ENCODE peak calls at places on chromosomes 13 and 19, in four cellular contexts. O is kidney epithelial cell, E is BJ, I is GM12865. R is an unnamed sample.

GRCh38 chr13:104592127-104592526 is 1525.9 kb upstream of the SLC10A2 start:
- DNase-seq in I (no peak), E (peak), O (peak), R (no peak)

GRCh38 chr19:17294051-17294891 is 9.0 kb downstream of the ABHD8 start:
- DNase-seq in E (no peak), I (peak), O (no peak), R (no peak)

GRCh38 chr19:11024259-11024658 is 63.4 kb downstream of the SMARCA4 start:
- DNase-seq in O (no peak), I (no peak), E (no peak), R (no peak)

GRCh38 chr19:31314849-31315620 is 34.2 kb downstream of the TSHZ3 start:
- DNase-seq in I (no peak), E (no peak), O (no peak), R (no peak)

GRCh38 chr19:38805180-38805579 is 7.6 kb downstream of the LGALS4 start:
- DNase-seq in I (no peak), E (no peak), O (no peak), R (no peak)

GRCh38 chr19:55652311-55653078 is 2.3 kb upstream of the U2AF2 start:
- DNase-seq in O (no peak), I (no peak), E (no peak), R (no peak)

GRCh38 chr19:1646931-1647663 is 5.3 kb downstream of the TCF3 start:
- DNase-seq in O (no peak), E (no peak), I (no peak), R (no peak)

GRCh38 chr19:4557971-4558941 is 1.2 kb downstream of the SEMA6B start:
- DNase-seq in I (no peak), E (no peak), O (no peak), R (no peak)

GRCh38 chr19:15701757-15702589 is 25.9 kb upstream of the OR10H2 start:
- DNase-seq in O (no peak), I (no peak), E (no peak), R (no peak)

GRCh38 chr13:26584713-26585112 is 27.2 kb downstream of the WASF3 start:
- DNase-seq in O (no peak), E (peak), I (no peak), R (no peak)

GRCh38 chr19:56837892-56838679 is 2.4 kb downstream of the PEG3 start:
- DNase-seq in O (peak), I (no peak), E (no peak), R (no peak)

GRCh38 chr13:91304740-91305139 is 42.7 kb upstream of the MIR17HG start:
- DNase-seq in O (no peak), I (no peak), E (no peak), R (no peak)

GRCh38 chr13:75372517-75372916 is 109.5 kb downstream of the TBC1D4 start:
- DNase-seq in O (no peak), E (no peak), I (peak), R (no peak)

GRCh38 chr13:84255226-84255625 is 373.0 kb upstream of the SLITRK1 start:
- DNase-seq in O (no peak), I (no peak), E (no peak), R (no peak)

GRCh38 chr19:48899781-48900476 is at the start of gene NUCB1:
- DNase-seq in E (peak), I (peak), O (peak), R (peak)
- TF ChIP-seq CTCF in E (peak), I (no peak), O (peak), R (no peak)

DNA sequence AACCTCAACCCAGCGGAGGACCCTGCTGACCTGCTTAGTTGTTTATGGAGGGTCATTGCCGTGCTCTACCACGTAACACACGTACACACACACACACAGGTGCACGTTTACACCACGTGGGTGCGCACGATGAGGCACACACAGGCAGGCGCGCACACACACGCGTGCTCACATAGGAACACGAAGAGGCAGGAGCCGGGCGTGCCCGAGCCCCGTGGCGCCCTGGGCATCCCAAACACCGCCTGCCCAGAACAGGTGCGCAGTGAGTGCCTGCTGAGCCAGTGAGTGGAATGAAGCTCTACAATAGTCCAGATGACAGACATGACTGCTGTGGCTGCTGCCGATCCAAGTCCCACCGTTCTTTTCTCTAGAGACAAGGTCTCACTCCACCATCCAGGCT is 11.2 kb upstream of the MADCAM1 start:
- DNase-seq in O (no peak), I (no peak), E (no peak), R (no peak)
- H3K4me3 ChIP-seq in O (no peak), I (no peak), E (no peak), R (no peak)

GRCh38 chr13:45742985-45743384 is 40.9 kb downstream of the CBY2 start:
- DNase-seq in O (no peak), E (no peak), I (no peak), R (no peak)

DNA sequence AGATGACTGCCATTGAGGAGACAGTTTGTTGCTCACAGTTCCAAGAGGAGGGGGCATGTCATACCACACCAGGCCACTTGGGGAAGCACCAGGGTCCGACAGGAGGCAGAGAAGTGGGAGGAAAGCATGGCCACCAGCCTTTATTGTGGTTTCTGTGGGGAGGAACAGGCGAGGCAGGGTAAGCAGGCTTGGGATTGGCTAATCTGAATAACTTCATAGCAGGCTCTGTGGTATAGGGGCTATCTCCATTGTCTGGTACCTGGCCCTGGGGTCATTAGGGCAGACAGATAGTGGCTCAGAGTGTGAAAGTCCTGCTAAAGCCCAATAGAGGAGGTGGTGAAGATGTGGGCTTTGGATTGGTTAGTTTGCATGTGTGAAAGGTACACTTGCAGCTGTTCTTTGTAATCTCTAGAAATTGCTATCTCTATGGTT is 35.5 kb downstream of the CBY2 start:
- DNase-seq in I (peak), E (no peak), O (no peak), R (no peak)
- TF ChIP-seq CTCF in I (peak), E (peak), O (peak), R (peak)

DNA sequence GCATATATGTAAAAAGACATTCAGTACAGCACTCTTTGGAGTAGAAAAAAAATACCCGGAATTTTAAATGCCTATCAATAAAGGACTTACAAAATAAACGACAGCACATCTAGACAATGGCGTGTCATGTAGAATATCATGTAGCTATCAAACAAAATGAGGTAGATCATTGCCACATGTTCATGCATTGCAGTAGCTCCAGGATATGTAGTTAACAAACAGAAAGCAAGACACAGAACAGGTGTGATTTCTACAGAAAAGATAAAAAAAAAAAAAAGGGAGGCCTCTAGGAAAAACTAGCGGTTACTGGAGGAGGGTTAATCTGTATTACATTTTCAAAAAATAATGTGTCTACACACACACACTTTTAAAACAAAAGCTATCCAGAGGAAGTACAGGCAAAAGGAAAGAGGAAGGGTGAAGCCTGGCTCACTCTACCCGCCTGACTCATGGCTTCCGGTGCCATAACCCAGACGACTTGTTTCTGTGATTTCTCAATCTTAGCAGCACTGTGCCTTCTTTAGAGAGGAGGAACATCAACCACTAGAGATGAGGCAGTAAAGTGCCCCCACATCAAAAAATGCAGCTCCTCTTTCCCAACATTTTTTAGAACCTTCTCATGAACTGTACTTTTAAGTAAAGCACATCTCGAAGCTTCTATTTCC is 6.9 kb downstream of the KCTD12 start:
- DNase-seq in O (no peak), E (no peak), I (peak), R (peak)
- H3K4me3 ChIP-seq in O (no peak), E (no peak), I (peak), R (no peak)